ENCODE peak calls at places on chromosomes 2 and 18, in six cellular contexts. L, C, X, Y, O and K are unnamed samples.

GRCh38 chr2:110994250-110994961 is 126.3 kb upstream of the BCL2L11 start:
- DNase-seq in L (no peak), C (no peak), X (no peak), Y (no peak), O (no peak), K (no peak)

GRCh38 chr2:37070931-37071330 is 13.2 kb downstream of the HEATR5B start:
- DNase-seq in L (no peak), C (no peak), X (no peak), Y (no peak), O (no peak), K (no peak)

GRCh38 chr2:102278720-102279390 is 32.5 kb upstream of the IL1RL1 start:
- DNase-seq in L (no peak), C (no peak), X (no peak), Y (no peak), O (no peak), K (no peak)

GRCh38 chr2:228705331-228705730 is 523.8 kb upstream of the SPHKAP start:
- DNase-seq in L (no peak), C (no peak), X (no peak), Y (no peak), O (no peak), K (no peak)

GRCh38 chr2:188414869-188415753 is 123.4 kb downstream of the GULP1 start:
- DNase-seq in L (no peak), C (no peak), X (no peak), Y (no peak), O (no peak), K (no peak)

GRCh38 chr2:120231974-120232635 is 8.9 kb upstream of the TMEM185B start:
- DNase-seq in L (peak; percentile 96), C (peak; percentile 29), X (no peak), Y (peak; percentile 27), O (no peak), K (no peak)

GRCh38 chr2:58432491-58433166 is 191.5 kb upstream of the FANCL start:
- DNase-seq in L (no peak), C (no peak), X (peak; percentile 12), Y (no peak), O (peak; percentile 5), K (no peak)

GRCh38 chr2:109063326-109063670 is 65.7 kb upstream of the SH3RF3 start:
- DNase-seq in L (no peak), C (no peak), X (no peak), Y (no peak), O (no peak), K (no peak)

GRCh38 chr2:195657634-195658540 is 861 bp downstream of the SLC39A10 start:
- DNase-seq in L (peak; percentile 63), C (peak; percentile 27), X (peak; percentile 90), Y (peak; percentile 72), O (no peak), K (peak; percentile 72)

GRCh38 chr2:99715956-99716355 is 226.1 kb upstream of the REV1 start:
- DNase-seq in L (no peak), C (no peak), X (no peak), Y (no peak), O (no peak), K (no peak)

GRCh38 chr2:179129574-179130238 is 79.8 kb upstream of the CCDC141 start:
- DNase-seq in L (peak; percentile 50), C (no peak), X (peak; percentile 28), Y (no peak), O (peak; percentile 3), K (peak; percentile 14)

GRCh38 chr18:6850396-6850795 is 120.9 kb downstream of the ARHGAP28 start:
- DNase-seq in L (no peak), C (no peak), X (no peak), Y (no peak), O (no peak), K (no peak)

GRCh38 chr2:36399050-36399449 is 43.5 kb downstream of the CRIM1 start:
- DNase-seq in L (no peak), C (no peak), X (no peak), Y (no peak), O (no peak), K (no peak)

GRCh38 chr2:216758431-216759155 is 63.2 kb upstream of the IGFBP5 start:
- DNase-seq in L (no peak), C (no peak), X (no peak), Y (no peak), O (no peak), K (no peak)

GRCh38 chr2:98929920-98930319 is 6.1 kb downstream of the CRACDL start:
- DNase-seq in L (no peak), C (no peak), X (no peak), Y (no peak), O (no peak), K (no peak)

GRCh38 chr18:62485684-62486083 is 37.1 kb upstream of the ZCCHC2 start:
- DNase-seq in L (no peak), C (peak; percentile 64), X (peak; percentile 80), Y (no peak), O (no peak), K (no peak)

GRCh38 chr2:38178556-38179419 is 102.8 kb upstream of the CYP1B1 start:
- DNase-seq in L (no peak), C (peak; percentile 48), X (peak; percentile 92), Y (no peak), O (no peak), K (no peak)

DNA sequence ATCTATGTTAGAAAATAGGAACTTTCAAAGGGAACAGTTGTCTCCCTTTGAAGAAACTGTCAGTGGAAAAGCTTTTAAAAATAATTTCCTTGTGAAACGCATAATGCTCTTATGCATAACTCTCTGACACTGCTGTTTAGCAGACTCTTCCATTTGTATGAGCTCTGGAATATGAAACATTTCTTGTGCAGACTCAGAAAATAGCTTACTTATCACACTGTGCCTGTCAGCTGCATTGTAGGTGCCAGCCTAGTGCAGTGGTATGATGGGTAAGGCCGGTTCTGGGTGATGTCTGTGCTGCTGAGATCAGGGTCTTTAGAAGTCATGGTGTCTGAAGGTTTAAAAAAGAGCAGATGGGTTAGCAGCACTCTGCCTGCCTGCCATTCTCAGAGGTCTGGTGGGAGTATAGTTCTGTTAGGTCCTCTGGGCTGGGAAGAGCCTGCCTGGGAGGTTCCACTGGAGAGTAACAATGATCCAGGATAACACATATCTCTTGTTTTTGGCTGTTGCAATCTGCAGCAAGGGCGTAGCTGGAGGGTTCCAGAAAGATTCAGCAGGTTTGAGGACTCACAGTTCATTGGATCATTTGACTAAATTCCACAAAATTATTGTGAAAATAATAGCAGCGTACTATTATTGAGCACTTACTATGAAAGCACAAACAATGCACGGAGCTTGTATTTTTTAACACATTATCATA is 283.2 kb upstream of the MEX3C start:
- DNase-seq in L (no peak), C (no peak), X (no peak), Y (no peak), O (no peak), K (no peak)
- H3K4me3 ChIP-seq in L (no peak overlapping the region), C (no peak overlapping the region), X (no peak overlapping the region), Y (no peak overlapping the region), O (no peak overlapping the region), K (no peak overlapping the region)

GRCh38 chr2:223052710-223053261 is 796 bp downstream of the KCNE4 start:
- DNase-seq in L (no peak), C (no peak), X (peak; percentile 43), Y (peak; percentile 47), O (no peak), K (no peak)

GRCh38 chr2:223053431-223054192 is 1.6 kb downstream of the KCNE4 start:
- DNase-seq in L (no peak), C (no peak), X (peak; percentile 16), Y (peak; percentile 42), O (no peak), K (no peak)

GRCh38 chr2:223055140-223055539 is 3.1 kb downstream of the KCNE4 start:
- DNase-seq in L (no peak), C (no peak), X (peak; percentile 79), Y (no peak), O (no peak), K (no peak)

GRCh38 chr2:223055836-223056235 is 3.8 kb downstream of the KCNE4 start:
- DNase-seq in L (no peak), C (no peak), X (peak; percentile 49), Y (peak; percentile 57), O (no peak), K (no peak)

GRCh38 chr2:223054193-223054781 is 2.3 kb downstream of the KCNE4 start:
- DNase-seq in L (no peak), C (no peak), X (peak; percentile 78), Y (peak; percentile 61), O (no peak), K (no peak)
- H3K4me3 ChIP-seq in L (no peak overlapping the region), C (no peak overlapping the region), X (peak overlapping the region; percentile 56), Y (peak overlapping the region; percentile 38), O (no peak overlapping the region), K (no peak overlapping the region)

GRCh38 chr2:208568203-208568602 is 161.6 kb downstream of the PTH2R start:
- DNase-seq in L (no peak), C (no peak), X (no peak), Y (no peak), O (no peak), K (no peak)

GRCh38 chr2:208570851-208571763 is 164.5 kb downstream of the PTH2R start:
- DNase-seq in L (no peak), C (no peak), X (no peak), Y (no peak), O (no peak), K (no peak)

GRCh38 chr2:208571764-208572131 is 165.2 kb downstream of the PTH2R start:
- DNase-seq in L (no peak), C (no peak), X (no peak), Y (no peak), O (no peak), K (no peak)

GRCh38 chr2:208570066-208570465 is 163.5 kb downstream of the PTH2R start:
- DNase-seq in L (no peak), C (no peak), X (no peak), Y (no peak), O (no peak), K (no peak)

DNA sequence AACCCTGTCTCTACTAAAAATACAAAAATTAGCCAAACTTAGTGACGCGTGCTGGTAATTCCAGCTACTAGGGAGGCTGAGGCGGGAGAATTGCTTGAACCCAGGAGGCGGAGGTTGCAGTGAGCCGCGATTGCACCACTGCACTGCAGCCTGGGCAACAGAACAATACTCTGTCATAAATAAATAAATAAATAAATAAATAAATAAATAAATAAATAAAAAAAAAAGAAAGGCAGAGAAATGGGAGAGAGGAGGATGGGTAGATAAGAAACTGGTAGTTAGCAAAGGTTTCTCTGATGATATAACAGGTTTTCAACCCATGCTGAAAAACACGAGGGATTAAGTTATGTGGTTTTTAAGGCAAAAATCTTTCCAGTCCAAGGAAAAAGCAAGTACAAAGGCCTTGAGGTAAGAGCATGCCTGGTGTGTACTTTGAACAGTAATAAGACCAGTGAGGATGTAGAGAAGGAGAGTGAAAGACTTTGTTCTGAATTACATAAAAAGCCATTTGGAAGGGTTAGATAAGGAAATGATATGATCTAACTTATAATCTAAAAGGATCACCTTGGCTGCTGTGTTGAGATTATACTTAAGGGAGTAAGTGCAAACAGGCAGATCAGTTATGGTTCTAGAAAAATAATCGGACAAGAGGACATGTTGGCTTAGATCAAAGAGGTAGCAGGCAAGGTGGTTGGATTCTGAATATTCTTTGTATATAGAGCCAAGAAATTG is 159.3 kb downstream of the PTH2R start:
- DNase-seq in L (no peak), C (no peak), X (no peak), Y (no peak), O (no peak), K (no peak)
- H3K4me3 ChIP-seq in L (no peak overlapping the region), C (no peak overlapping the region), X (no peak overlapping the region), Y (no peak overlapping the region), O (no peak overlapping the region), K (no peak overlapping the region)

DNA sequence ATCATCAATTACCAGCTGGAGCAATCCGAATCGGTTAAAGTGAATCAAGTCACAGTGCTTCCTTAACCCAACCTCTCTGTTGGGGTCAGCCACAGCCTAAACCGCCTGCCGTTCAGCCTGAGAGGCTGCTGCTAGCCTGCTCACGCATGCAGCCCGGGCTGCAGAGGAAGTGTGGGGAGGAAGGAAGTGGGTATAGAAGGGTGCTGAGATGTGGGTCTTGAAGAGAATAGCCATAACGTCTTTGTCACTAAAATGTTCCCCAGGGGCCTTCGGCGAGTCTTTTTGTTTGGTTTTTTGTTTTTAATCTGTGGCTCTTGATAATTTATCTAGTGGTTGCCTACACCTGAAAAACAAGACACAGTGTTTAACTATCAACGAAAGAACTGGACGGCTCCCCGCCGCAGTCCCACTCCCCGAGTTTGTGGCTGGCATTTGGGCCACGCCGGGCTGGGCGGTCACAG is 496 bp upstream of the ITGA4 start:
- DNase-seq in L (peak; percentile 90), C (no peak), X (no peak), Y (no peak), O (peak; percentile 9), K (peak; percentile 36)
- H3K4me3 ChIP-seq in L (peak overlapping the region; percentile 89), C (no peak overlapping the region), X (peak overlapping the region; percentile 79), Y (peak overlapping the region; percentile 36), O (peak overlapping the region; percentile 78), K (peak overlapping the region; percentile 54)